ENCODE peak calls at places on chromosomes 13 and 19, in five cellular contexts. One of them, this sample, is unnamed.

GRCh38 chr19:54114340-54114826 is 1.1 kb downstream of the TFPT start:
- DNase-seq in transverse colon: peak
- DNase-seq in DND-41: peak
- DNase-seq in trophoblast cell: peak
- DNase-seq in adrenal gland: peak
- DNase-seq in this sample: peak

GRCh38 chr13:28532226-28533048 is 37.5 kb upstream of the FLT1 start:
- DNase-seq in transverse colon: no peak
- DNase-seq in DND-41: no peak
- DNase-seq in trophoblast cell: peak
- DNase-seq in adrenal gland: peak
- DNase-seq in this sample: no peak

GRCh38 chr19:19405919-19406877 is 723 bp downstream of the GATAD2A start:
- DNase-seq in transverse colon: peak
- DNase-seq in DND-41: peak
- DNase-seq in trophoblast cell: peak
- DNase-seq in adrenal gland: peak
- DNase-seq in this sample: peak

GRCh38 chr13:106357198-106357597 is 178.3 kb downstream of the EFNB2 start:
- DNase-seq in transverse colon: no peak
- DNase-seq in DND-41: no peak
- DNase-seq in trophoblast cell: no peak
- DNase-seq in adrenal gland: no peak
- DNase-seq in this sample: no peak

GRCh38 chr13:97212540-97213146 is 9.5 kb upstream of the MBNL2 start:
- DNase-seq in transverse colon: peak
- DNase-seq in DND-41: no peak
- DNase-seq in trophoblast cell: peak
- DNase-seq in adrenal gland: no peak
- DNase-seq in this sample: no peak

GRCh38 chr13:68727165-68727564 is 1380.5 kb upstream of the ATXN8OS start:
- DNase-seq in transverse colon: no peak
- DNase-seq in DND-41: no peak
- DNase-seq in trophoblast cell: no peak
- DNase-seq in adrenal gland: no peak
- DNase-seq in this sample: no peak

GRCh38 chr19:42473686-42474085 is 30.9 kb upstream of the CXCL17 start:
- DNase-seq in transverse colon: no peak
- DNase-seq in DND-41: no peak
- DNase-seq in trophoblast cell: no peak
- DNase-seq in adrenal gland: no peak
- DNase-seq in this sample: no peak

GRCh38 chr13:41973247-41973741 is 12.4 kb upstream of the VWA8 start:
- DNase-seq in transverse colon: no peak
- DNase-seq in DND-41: no peak
- DNase-seq in trophoblast cell: peak
- DNase-seq in adrenal gland: no peak
- DNase-seq in this sample: no peak

GRCh38 chr19:55692681-55693081 is 17.7 kb downstream of the EPN1 start:
- DNase-seq in transverse colon: no peak
- DNase-seq in DND-41: no peak
- DNase-seq in trophoblast cell: no peak
- DNase-seq in adrenal gland: no peak
- DNase-seq in this sample: no peak

GRCh38 chr19:18419699-18420460 is 682 bp downstream of the SSBP4 start:
- DNase-seq in transverse colon: peak
- DNase-seq in DND-41: peak
- DNase-seq in trophoblast cell: no peak
- DNase-seq in adrenal gland: peak
- DNase-seq in this sample: no peak

GRCh38 chr13:72384186-72384823 is 343.1 kb downstream of the MZT1 start:
- DNase-seq in transverse colon: no peak
- DNase-seq in DND-41: no peak
- DNase-seq in trophoblast cell: no peak
- DNase-seq in adrenal gland: no peak
- DNase-seq in this sample: no peak

GRCh38 chr13:44432595-44432994 is 59.0 kb downstream of the SERP2 start:
- DNase-seq in transverse colon: no peak
- DNase-seq in DND-41: no peak
- DNase-seq in trophoblast cell: no peak
- DNase-seq in adrenal gland: no peak
- DNase-seq in this sample: no peak

GRCh38 chr19:56637976-56638555 is 4.9 kb upstream of the SMIM17 start:
- DNase-seq in transverse colon: no peak
- DNase-seq in DND-41: peak
- DNase-seq in trophoblast cell: peak
- DNase-seq in adrenal gland: peak
- DNase-seq in this sample: peak

GRCh38 chr19:49689133-49690072 is at the start of gene ADM5:
- DNase-seq in transverse colon: peak
- DNase-seq in DND-41: no peak
- DNase-seq in trophoblast cell: peak
- DNase-seq in adrenal gland: peak
- DNase-seq in this sample: peak

GRCh38 chr13:114248011-114248410 is 13.3 kb downstream of the CDC16 start:
- DNase-seq in transverse colon: no peak
- DNase-seq in DND-41: no peak
- DNase-seq in trophoblast cell: no peak
- DNase-seq in adrenal gland: no peak
- DNase-seq in this sample: no peak

GRCh38 chr13:40518481-40518882 is 148.0 kb downstream of the FOXO1 start:
- DNase-seq in transverse colon: no peak
- DNase-seq in DND-41: no peak
- DNase-seq in trophoblast cell: peak
- DNase-seq in adrenal gland: no peak
- DNase-seq in this sample: peak

GRCh38 chr13:99955747-99956472 is 15.7 kb downstream of the ZIC5 start:
- DNase-seq in transverse colon: no peak
- DNase-seq in DND-41: no peak
- DNase-seq in trophoblast cell: no peak
- DNase-seq in adrenal gland: no peak
- DNase-seq in this sample: no peak

GRCh38 chr13:99955107-99955746 is 16.3 kb downstream of the ZIC5 start:
- DNase-seq in transverse colon: no peak
- DNase-seq in DND-41: no peak
- DNase-seq in trophoblast cell: no peak
- DNase-seq in adrenal gland: no peak
- DNase-seq in this sample: no peak

GRCh38 chr13:99959127-99959529 is 12.4 kb downstream of the ZIC5 start:
- DNase-seq in transverse colon: no peak
- DNase-seq in DND-41: no peak
- DNase-seq in trophoblast cell: no peak
- DNase-seq in adrenal gland: no peak
- DNase-seq in this sample: no peak

GRCh38 chr13:99958402-99959126 is 13.0 kb downstream of the ZIC5 start:
- DNase-seq in transverse colon: no peak
- DNase-seq in DND-41: no peak
- DNase-seq in trophoblast cell: no peak
- DNase-seq in adrenal gland: no peak
- DNase-seq in this sample: no peak

GRCh38 chr13:99956473-99957349 is 14.9 kb downstream of the ZIC5 start:
- DNase-seq in transverse colon: no peak
- DNase-seq in DND-41: no peak
- DNase-seq in trophoblast cell: no peak
- DNase-seq in adrenal gland: no peak
- DNase-seq in this sample: peak
- H3K27ac ChIP-seq in transverse colon: no peak
- H3K27ac ChIP-seq in DND-41: no peak
- H3K27ac ChIP-seq in trophoblast cell: no peak
- H3K27ac ChIP-seq in adrenal gland: no peak
- H3K27ac ChIP-seq in this sample: no peak

DNA sequence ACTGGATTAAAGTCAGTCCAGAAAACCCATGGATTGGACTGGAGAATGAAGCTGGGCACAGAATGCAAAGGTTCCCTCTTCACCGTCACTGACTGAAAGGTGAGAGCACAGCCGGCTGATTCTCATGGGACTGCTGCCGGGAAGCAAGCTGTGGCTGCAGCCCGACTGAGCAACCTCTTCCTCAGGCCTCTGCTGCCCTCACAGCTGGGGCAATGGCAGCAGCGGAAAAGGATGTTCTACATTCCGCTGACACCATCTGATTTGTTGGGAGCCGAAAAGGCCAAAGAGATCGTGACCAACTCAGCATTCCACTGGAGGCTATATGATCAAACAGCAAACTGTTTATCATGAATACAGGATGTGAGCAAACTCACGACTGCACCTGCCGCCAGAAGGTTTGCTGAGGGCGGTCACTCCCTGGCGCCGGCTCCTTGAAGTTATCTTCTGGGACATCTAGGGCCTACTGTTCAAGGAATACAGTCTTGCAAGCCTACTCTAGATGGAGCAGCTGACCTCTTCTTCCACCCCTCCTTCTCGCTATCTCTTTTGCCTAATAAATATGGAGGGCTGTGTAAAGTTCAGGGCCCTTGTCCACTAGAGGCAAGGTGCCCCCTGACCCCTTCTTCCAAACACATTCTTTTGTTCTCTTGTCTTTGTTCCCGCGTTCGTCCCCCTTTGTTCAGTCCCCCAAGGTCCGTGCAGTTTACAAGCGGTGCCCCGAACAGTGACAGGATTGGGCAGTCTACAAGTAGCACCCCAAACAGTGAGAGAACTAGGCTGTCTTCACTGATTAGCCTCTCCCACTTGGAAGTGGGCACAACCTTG is 19.6 kb upstream of the SIGLEC6 start:
- DNase-seq in transverse colon: no peak
- DNase-seq in DND-41: no peak
- DNase-seq in trophoblast cell: peak
- DNase-seq in adrenal gland: no peak
- DNase-seq in this sample: no peak
- H3K4me3 ChIP-seq in transverse colon: no peak
- H3K4me3 ChIP-seq in DND-41: no peak
- H3K4me3 ChIP-seq in trophoblast cell: no peak
- H3K4me3 ChIP-seq in adrenal gland: no peak
- H3K4me3 ChIP-seq in this sample: no peak

DNA sequence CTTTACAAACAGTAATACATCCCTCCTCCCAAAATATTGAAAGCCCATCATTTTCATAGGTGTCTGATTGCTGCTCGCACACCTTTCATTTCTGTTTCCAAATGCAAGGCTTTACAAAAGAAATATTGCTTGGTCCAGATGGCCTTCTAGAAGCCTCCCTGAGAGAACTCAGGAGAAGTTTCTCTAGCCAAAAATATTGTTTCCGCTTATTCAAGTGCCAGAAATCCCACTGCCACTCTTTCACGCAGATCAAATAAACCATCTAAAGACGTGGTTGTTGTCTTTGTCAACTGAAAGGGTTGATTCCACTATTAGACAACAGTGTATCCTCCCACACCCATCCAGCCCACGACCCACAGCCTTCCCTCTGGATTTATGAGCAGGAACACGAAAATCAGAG is 96.2 kb downstream of the ZIC5 start:
- DNase-seq in transverse colon: no peak
- DNase-seq in DND-41: no peak
- DNase-seq in trophoblast cell: no peak
- DNase-seq in adrenal gland: no peak
- DNase-seq in this sample: no peak
- H3K27ac ChIP-seq in transverse colon: no peak
- H3K27ac ChIP-seq in DND-41: no peak
- H3K27ac ChIP-seq in trophoblast cell: no peak
- H3K27ac ChIP-seq in adrenal gland: no peak
- H3K27ac ChIP-seq in this sample: no peak

GRCh38 chr19:45283443-45284033 is 32.5 kb downstream of the MARK4 start:
- DNase-seq in transverse colon: no peak
- DNase-seq in DND-41: no peak
- DNase-seq in trophoblast cell: peak
- DNase-seq in adrenal gland: no peak
- DNase-seq in this sample: no peak
- H3K4me3 ChIP-seq in transverse colon: no peak
- H3K4me3 ChIP-seq in DND-41: no peak
- H3K4me3 ChIP-seq in trophoblast cell: no peak
- H3K4me3 ChIP-seq in adrenal gland: no peak
- H3K4me3 ChIP-seq in this sample: no peak

GRCh38 chr19:6099633-6100032 is 10.7 kb downstream of the RFX2 start:
- DNase-seq in transverse colon: no peak
- DNase-seq in DND-41: no peak
- DNase-seq in trophoblast cell: no peak
- DNase-seq in adrenal gland: no peak
- DNase-seq in this sample: no peak
- H3K27ac ChIP-seq in transverse colon: peak
- H3K27ac ChIP-seq in DND-41: no peak
- H3K27ac ChIP-seq in trophoblast cell: no peak
- H3K27ac ChIP-seq in adrenal gland: peak
- H3K27ac ChIP-seq in this sample: no peak

DNA sequence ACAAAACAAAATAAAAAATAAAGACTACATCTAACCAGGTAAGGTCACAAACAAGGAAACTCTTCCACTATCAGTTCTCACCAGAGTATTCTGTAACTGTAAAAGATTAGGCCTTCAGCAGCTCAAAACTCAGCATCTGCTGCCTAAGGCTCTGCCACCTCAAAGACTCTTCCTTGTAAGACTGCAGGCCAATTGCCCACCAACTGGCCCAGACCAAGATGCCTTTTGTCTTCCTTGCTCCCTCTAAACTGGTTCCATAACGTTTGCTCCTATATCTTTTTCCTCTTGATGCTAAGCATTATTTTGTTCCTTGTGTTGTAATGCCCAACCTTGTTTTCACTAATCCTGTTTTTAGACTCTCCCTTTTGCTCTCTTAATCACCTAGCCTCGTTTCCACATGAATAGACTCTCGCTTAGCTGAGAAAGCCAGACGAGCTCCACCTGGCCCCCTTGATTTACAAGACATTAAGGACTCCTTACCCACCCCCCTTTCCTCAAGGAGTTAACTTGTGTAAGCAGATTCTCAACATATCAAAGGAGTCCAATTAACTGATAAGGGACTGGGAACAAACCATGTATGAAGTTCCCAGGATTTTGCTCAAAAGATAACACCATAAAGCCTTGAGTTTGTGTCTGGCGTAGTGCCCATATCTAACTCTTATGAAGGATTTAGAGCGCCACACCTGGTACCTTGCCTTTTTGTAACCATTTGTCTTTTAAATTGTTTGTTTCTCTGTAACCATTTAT is 1.5 kb downstream of the ZNF814 start:
- DNase-seq in transverse colon: peak
- DNase-seq in DND-41: no peak
- DNase-seq in trophoblast cell: peak
- DNase-seq in adrenal gland: no peak
- DNase-seq in this sample: no peak
- H3K4me3 ChIP-seq in transverse colon: peak
- H3K4me3 ChIP-seq in DND-41: peak
- H3K4me3 ChIP-seq in trophoblast cell: no peak
- H3K4me3 ChIP-seq in adrenal gland: no peak
- H3K4me3 ChIP-seq in this sample: no peak

GRCh38 chr13:110964229-110965037 is 49.6 kb upstream of the ANKRD10 start:
- DNase-seq in transverse colon: no peak
- DNase-seq in DND-41: no peak
- DNase-seq in trophoblast cell: peak
- DNase-seq in adrenal gland: no peak
- DNase-seq in this sample: no peak
- H3K27ac ChIP-seq in transverse colon: no peak
- H3K27ac ChIP-seq in DND-41: no peak
- H3K27ac ChIP-seq in trophoblast cell: no peak
- H3K27ac ChIP-seq in adrenal gland: no peak
- H3K27ac ChIP-seq in this sample: no peak